ENCODE peak calls at places on chromosomes 6 and 20, in five cellular contexts. F, Y, R, P and G are unnamed samples.

GRCh38 chr6:161369339-161369738 is 95.5 kb upstream of the AGPAT4 start:
- DNase-seq in F (no peak), Y (no peak), R (no peak), P (no peak), G (peak; percentile 18)

GRCh38 chr6:12047304-12047703 is 35.2 kb downstream of the HIVEP1 start:
- DNase-seq in F (no peak), Y (no peak), R (no peak), P (no peak), G (no peak)

GRCh38 chr6:154478021-154478651 is 32.3 kb downstream of the CNKSR3 start:
- DNase-seq in F (no peak), Y (no peak), R (no peak), P (no peak), G (peak; percentile 63)

GRCh38 chr6:30321692-30322388 is 4.9 kb upstream of the TRIM39 start:
- DNase-seq in F (no peak), Y (no peak), R (no peak), P (no peak), G (peak; percentile 8)

GRCh38 chr20:23237166-23237565 is 113.4 kb upstream of the NXT1 start:
- DNase-seq in F (no peak), Y (no peak), R (no peak), P (no peak), G (no peak)

GRCh38 chr6:41531591-41532582 is 14.3 kb upstream of the FOXP4 start:
- DNase-seq in F (no peak), Y (peak; percentile 51), R (peak; percentile 58), P (peak; percentile 63), G (no peak)

GRCh38 chr6:36312854-36313627 is 23.6 kb downstream of the BNIP5 start:
- DNase-seq in F (no peak), Y (no peak), R (no peak), P (no peak), G (peak; percentile 60)

GRCh38 chr6:136696238-136696637 is 96.0 kb downstream of the MAP3K5 start:
- DNase-seq in F (no peak), Y (no peak), R (no peak), P (no peak), G (no peak)

GRCh38 chr6:140051521-140052455 is 677.3 kb upstream of the CITED2 start:
- DNase-seq in F (no peak), Y (no peak), R (no peak), P (no peak), G (no peak)

GRCh38 chr6:18044108-18044783 is 56.8 kb upstream of the KIF13A start:
- DNase-seq in F (no peak), Y (no peak), R (no peak), P (no peak), G (peak; percentile 53)

GRCh38 chr6:5665173-5665572 is 341.6 kb downstream of the NRN1 start:
- DNase-seq in F (no peak), Y (no peak), R (peak; percentile 4), P (no peak), G (no peak)